ENCODE peak calls at places on chromosome 22, in seven cellular contexts. B is fibroblast of lung, A is suprapubic skin, X is BE2C, V is fibroblast of villous mesenchyme, Q is GM12865, C is AG04450. O is an unnamed sample.

GRCh38 chr22:46390652-46391301 is 55.3 kb downstream of the TRMU start:
- DNase-seq in X (peak; percentile 73), Q (no peak), V (peak; percentile 52), C (peak; percentile 6), B (peak; percentile 24), A (no peak), O (peak; percentile 69)

GRCh38 chr22:46050916-46051614 is 74.1 kb upstream of the WNT7B start:
- DNase-seq in Q (no peak), V (no peak), A (peak; percentile 63), X (peak; percentile 4), B (no peak), C (no peak), O (no peak)

GRCh38 chr22:27170491-27170890 is 513.1 kb downstream of the MIAT start:
- DNase-seq in X (peak; percentile 76), C (no peak), B (peak; percentile 83), V (peak; percentile 65), A (no peak), Q (no peak), O (peak; percentile 89)

GRCh38 chr22:37794376-37794775 is 13.4 kb upstream of the GCAT start:
- DNase-seq in Q (no peak), B (no peak), C (no peak), A (no peak), X (no peak), V (no peak), O (no peak)

GRCh38 chr22:27107824-27108223 is 450.4 kb downstream of the MIAT start:
- DNase-seq in A (peak; percentile 83), C (no peak), X (peak; percentile 91), V (peak; percentile 93), Q (no peak), B (peak; percentile 99), O (peak; percentile 94)

GRCh38 chr22:37357471-37357870 is 69.8 kb downstream of the ELFN2 start:
- DNase-seq in C (no peak), X (no peak), Q (no peak), V (no peak), A (no peak), B (peak; percentile 32), O (no peak)

GRCh38 chr22:46233231-46233630 is 16.9 kb downstream of the CDPF1 start:
- DNase-seq in B (peak; percentile 52), X (peak; percentile 80), C (no peak), Q (no peak), V (no peak), A (no peak), O (peak; percentile 53)

GRCh38 chr22:29697853-29698598 is 21.8 kb upstream of the CABP7 start:
- DNase-seq in V (no peak), Q (no peak), C (no peak), A (no peak), B (no peak), X (no peak), O (no peak)

GRCh38 chr22:37095113-37095512 is 14.4 kb downstream of the TMPRSS6 start:
- DNase-seq in V (no peak), C (no peak), Q (no peak), X (no peak), A (no peak), B (no peak), O (no peak)

GRCh38 chr22:22185844-22186499 is 58.6 kb upstream of the VPREB1 start:
- DNase-seq in V (no peak), C (no peak), X (no peak), B (no peak), Q (no peak), A (no peak), O (no peak)

GRCh38 chr22:36823177-36823839 is 6.5 kb upstream of the PVALB start:
- DNase-seq in Q (no peak), B (peak; percentile 37), V (no peak), X (no peak), A (no peak), C (no peak), O (no peak)

GRCh38 chr22:35154937-35155387 is 89.0 kb downstream of the ISX start:
- DNase-seq in B (peak; percentile 36), V (peak; percentile 44), X (peak; percentile 78), Q (peak; percentile 78), A (no peak), C (peak; percentile 11), O (peak; percentile 66)

GRCh38 chr22:47034905-47035419 is 272.5 kb downstream of the TBC1D22A start:
- DNase-seq in C (no peak), A (peak; percentile 48), X (peak; percentile 57), B (no peak), V (no peak), Q (no peak), O (no peak)

GRCh38 chr22:29704528-29705285 is 15.1 kb upstream of the CABP7 start:
- DNase-seq in A (no peak), C (peak; percentile 24), Q (no peak), B (peak; percentile 72), V (peak; percentile 40), X (peak; percentile 86), O (peak; percentile 19)

GRCh38 chr22:31085493-31085824 is 4.3 kb downstream of the SMTN start:
- DNase-seq in B (no peak), Q (no peak), V (no peak), X (no peak), A (no peak), C (no peak), O (peak; percentile 36)

DNA sequence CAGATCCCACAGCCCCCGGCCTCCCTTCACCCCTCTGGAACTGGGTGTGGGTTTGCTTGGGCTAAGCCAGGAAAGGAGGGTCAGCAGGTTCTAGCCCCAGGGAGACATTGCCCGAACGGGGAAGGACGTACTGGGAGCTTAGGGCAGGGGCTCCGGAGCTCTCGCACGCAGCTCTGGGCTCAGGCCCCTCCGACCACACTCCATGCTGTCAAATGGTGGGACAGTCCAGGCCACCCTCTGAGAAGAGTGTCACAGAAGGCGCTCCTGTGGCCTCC is 13.3 kb upstream of the TEF start:
- DNase-seq in C (no peak), A (no peak), Q (no peak), B (no peak), V (no peak), X (no peak), O (no peak)
- H3K4me3 ChIP-seq in C (peak overlapping the region; percentile 55), A (peak overlapping the region; percentile 51), Q (no peak overlapping the region), B (no peak overlapping the region), V (no peak overlapping the region), X (no peak overlapping the region), O (no peak overlapping the region)

DNA sequence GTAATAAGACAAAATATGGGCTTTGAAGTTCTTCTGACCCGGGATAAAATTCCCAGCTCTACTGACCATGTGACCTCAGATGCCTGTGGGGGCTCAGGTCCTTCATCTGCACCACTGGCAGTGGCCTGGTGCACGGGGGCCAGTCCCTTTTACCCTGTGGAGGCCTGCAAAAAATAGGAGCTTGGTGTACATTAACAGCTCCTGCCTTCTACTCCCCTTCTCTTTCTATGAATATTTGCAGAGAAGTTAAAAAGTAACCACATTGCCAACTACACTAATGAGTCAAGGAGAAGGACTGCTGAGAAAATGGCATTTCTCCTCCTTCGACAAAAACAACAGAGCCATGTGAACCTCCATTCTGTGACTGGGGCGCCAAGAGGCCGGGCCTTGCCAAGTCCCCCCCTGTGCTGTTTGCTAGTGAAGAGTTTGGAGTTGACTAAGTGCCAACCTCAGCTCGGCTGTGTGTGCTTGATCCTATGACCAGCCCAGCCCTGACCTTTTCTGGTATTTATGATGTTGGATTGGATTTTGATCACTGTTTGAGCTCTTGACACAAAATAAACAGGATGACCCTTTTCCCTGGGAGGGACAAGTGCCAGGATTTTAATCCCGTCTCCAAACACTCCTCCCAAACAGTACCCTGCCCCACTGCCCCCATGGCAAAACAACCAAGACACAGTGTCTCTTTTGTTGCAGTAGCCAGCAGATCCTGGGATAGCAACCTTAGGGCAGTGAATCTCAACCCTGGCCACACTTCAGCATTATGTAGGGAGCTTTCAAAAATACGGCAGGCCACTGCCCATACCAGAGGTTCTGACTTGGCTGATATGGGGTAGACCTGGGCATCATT is 380.1 kb downstream of the LARGE1 start:
- DNase-seq in X (no peak), A (peak; percentile 81), V (peak; percentile 35), C (no peak), Q (peak; percentile 14), B (peak; percentile 17), O (peak; percentile 7)
- H3K4me3 ChIP-seq in X (no peak overlapping the region), A (no peak overlapping the region), V (no peak overlapping the region), C (no peak overlapping the region), Q (no peak overlapping the region), B (no peak overlapping the region), O (no peak overlapping the region)

DNA sequence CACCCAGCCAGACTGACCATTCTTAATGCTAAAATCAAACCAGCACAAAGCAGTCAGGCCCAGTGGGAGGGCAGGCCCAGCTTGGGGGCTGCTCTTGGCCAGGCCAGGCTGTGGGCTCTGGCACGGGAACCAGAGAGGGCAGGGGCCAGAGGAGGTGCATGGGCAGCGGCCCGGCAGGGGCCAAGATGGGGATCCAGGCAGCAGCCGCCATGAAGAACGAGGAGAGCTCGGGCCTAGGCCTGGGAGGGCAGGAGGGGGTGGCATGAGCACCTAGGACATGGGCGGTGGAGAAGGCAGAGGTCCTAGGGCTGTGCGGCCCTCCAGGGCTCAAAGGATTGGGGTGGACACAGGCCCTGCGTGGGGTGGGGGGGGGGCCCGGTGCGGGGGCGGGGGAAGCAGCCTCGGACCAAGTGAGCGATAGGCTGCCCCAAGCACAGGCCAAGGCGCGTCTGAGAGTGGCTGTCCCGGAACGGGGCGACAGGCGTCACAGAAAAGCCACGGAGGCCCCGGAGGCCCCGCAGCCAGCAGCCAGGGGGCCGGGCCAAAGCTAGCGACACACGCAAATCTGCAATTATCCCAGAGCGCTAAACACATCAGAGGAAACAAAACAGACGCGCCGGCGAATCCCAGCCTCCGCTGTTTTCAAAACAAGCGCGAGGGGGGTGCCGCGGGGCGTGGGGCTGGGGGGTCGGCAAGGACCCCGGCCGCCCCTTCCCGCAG is 8.3 kb downstream of the PLXNB2 start:
- DNase-seq in A (no peak), B (no peak), X (peak; percentile 53), V (peak; percentile 63), C (no peak), Q (no peak), O (no peak)
- H3K4me3 ChIP-seq in A (peak overlapping the region; percentile 53), B (no peak overlapping the region), X (no peak overlapping the region), V (peak overlapping the region; percentile 23), C (no peak overlapping the region), Q (no peak overlapping the region), O (no peak overlapping the region)

DNA sequence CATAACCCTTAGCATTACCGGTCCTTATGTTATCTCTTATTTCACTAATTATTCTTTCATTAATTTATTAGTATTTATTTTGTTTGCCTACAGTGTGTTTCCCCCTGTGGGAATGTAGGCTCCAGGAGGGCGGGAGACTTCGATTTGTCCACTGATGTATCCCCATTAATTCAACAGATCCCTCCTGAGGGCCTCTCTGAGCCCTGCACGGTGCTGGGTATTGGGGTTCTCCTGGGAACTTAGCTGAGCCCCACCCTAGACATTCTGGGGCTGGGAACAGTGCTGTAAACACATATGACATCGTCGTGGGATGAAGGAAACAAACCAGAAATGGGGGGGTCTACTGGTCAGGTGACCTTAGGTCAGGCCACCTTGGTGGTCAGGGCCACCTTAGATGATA is 798 bp downstream of the PHETA2 start:
- DNase-seq in C (no peak), X (no peak), V (no peak), Q (no peak), A (no peak), B (no peak), O (peak; percentile 15)
- H3K4me3 ChIP-seq in C (peak overlapping the region; percentile 68), X (no peak overlapping the region), V (peak overlapping the region; percentile 77), Q (peak overlapping the region; percentile 36), A (peak overlapping the region; percentile 69), B (peak overlapping the region; percentile 65), O (peak overlapping the region; percentile 65)

O was measured in cardiac fibroblast.